ENCODE peak calls at places on chromosomes 3 and 15, in eight cellular contexts. P, V, J, M, L, O, Q and W are unnamed samples.
A peak's percentile ranks its signal among the peaks of the same experiment; 100 is the strongest.

GRCh38 chr3:136142592-136142991 is 53.5 kb downstream of the MSL2 start:
- DNase-seq in P (no peak), V (peak; percentile 77), J (no peak), M (no peak), L (no peak), O (peak; percentile 14), Q (no peak), W (peak; percentile 72)

GRCh38 chr3:33914731-33915389 is 116.4 kb downstream of the PDCD6IP start:
- DNase-seq in P (no peak), V (no peak), J (no peak), M (no peak), L (no peak), O (no peak), Q (no peak), W (no peak)

GRCh38 chr15:67822537-67823370 is 2.6 kb upstream of the SKOR1 start:
- DNase-seq in P (no peak), V (no peak), J (no peak), M (no peak), L (no peak), O (no peak), Q (peak; percentile 42), W (no peak)

GRCh38 chr3:128503164-128503651 is 10.2 kb upstream of the GATA2 start:
- DNase-seq in P (no peak), V (no peak), J (peak; percentile 12), M (no peak), L (no peak), O (peak; percentile 14), Q (no peak), W (peak; percentile 46)

GRCh38 chr15:76483018-76483417 is 146.4 kb downstream of the ISL2 start:
- DNase-seq in P (no peak), V (no peak), J (no peak), M (no peak), L (no peak), O (no peak), Q (no peak), W (no peak)

GRCh38 chr3:78986702-78987101 is 781.1 kb downstream of the ROBO1 start:
- DNase-seq in P (no peak), V (no peak), J (no peak), M (no peak), L (no peak), O (no peak), Q (no peak), W (no peak)

GRCh38 chr3:119156868-119157267 is 10.9 kb downstream of the TEX55 start:
- DNase-seq in P (no peak), V (no peak), J (peak; percentile 16), M (no peak), L (no peak), O (no peak), Q (no peak), W (no peak)

GRCh38 chr15:92968926-92969664 is 69.0 kb downstream of the CHD2 start:
- DNase-seq in P (no peak), V (no peak), J (peak; percentile 14), M (no peak), L (no peak), O (no peak), Q (peak; percentile 10), W (no peak)

GRCh38 chr3:129120254-129121004 is 1.2 kb downstream of the RAB43 start:
- DNase-seq in P (peak; percentile 92), V (peak; percentile 73), J (peak; percentile 98), M (peak; percentile 86), L (peak; percentile 93), O (peak; percentile 19), Q (peak; percentile 73), W (peak; percentile 90)

GRCh38 chr3:12990781-12991480 is 82.3 kb downstream of the IQSEC1 start:
- DNase-seq in P (no peak), V (no peak), J (no peak), M (no peak), L (no peak), O (peak; percentile 41), Q (no peak), W (no peak)

GRCh38 chr3:138381413-138381901 is 33.1 kb downstream of the MRAS start:
- DNase-seq in P (no peak), V (no peak), J (no peak), M (no peak), L (no peak), O (no peak), Q (no peak), W (no peak)

GRCh38 chr15:100383302-100384107 is 41.7 kb upstream of the ADAMTS17 start:
- DNase-seq in P (no peak), V (no peak), J (peak; percentile 66), M (peak; percentile 43), L (peak; percentile 28), O (no peak), Q (peak; percentile 38), W (peak; percentile 30)

GRCh38 chr15:96314508-96314907 is 16.0 kb upstream of the NR2F2 start:
- DNase-seq in P (no peak), V (no peak), J (no peak), M (no peak), L (no peak), O (no peak), Q (no peak), W (no peak)

GRCh38 chr15:73751896-73752816 is 995 bp downstream of the INSYN1 start:
- DNase-seq in P (no peak), V (no peak), J (no peak), M (no peak), L (no peak), O (no peak), Q (peak; percentile 35), W (no peak)

GRCh38 chr15:91043190-91043874 is 20.9 kb upstream of the VPS33B start:
- DNase-seq in P (no peak), V (no peak), J (no peak), M (no peak), L (no peak), O (no peak), Q (no peak), W (no peak)

GRCh38 chr3:105555206-105555605 is 188.5 kb downstream of the ALCAM start:
- DNase-seq in P (no peak), V (no peak), J (no peak), M (no peak), L (no peak), O (no peak), Q (no peak), W (no peak)